ENCODE peak calls at places on chromosomes 11 and 22, in seven cellular contexts. Z, X, T, U, J, G and O are unnamed samples.

GRCh38 chr11:68149417-68149816 is 28.2 kb upstream of the CHKA start:
- DNase-seq in Z (no peak), X (no peak), T (no peak), U (no peak), J (no peak), G (no peak), O (peak; percentile 76)

GRCh38 chr22:50015451-50016307 is 3.1 kb upstream of the IL17REL start:
- DNase-seq in Z (no peak), X (no peak), T (no peak), U (no peak), J (peak; percentile 63), G (peak; percentile 5), O (no peak)

GRCh38 chr11:16286095-16286494 is 70.3 kb downstream of the SOX6 start:
- DNase-seq in Z (no peak), X (no peak), T (peak; percentile 23), U (no peak), J (no peak), G (no peak), O (no peak)

GRCh38 chr22:23772315-23773246 is at the start of gene MMP11:
- DNase-seq in Z (no peak), X (peak; percentile 77), T (no peak), U (peak; percentile 59), J (peak; percentile 90), G (peak; percentile 76), O (no peak)

GRCh38 chr11:15406952-15407351 is 292.2 kb downstream of the INSC start:
- DNase-seq in Z (no peak), X (no peak), T (no peak), U (no peak), J (no peak), G (no peak), O (no peak)

GRCh38 chr11:17513853-17514252 is 30.4 kb downstream of the USH1C start:
- DNase-seq in Z (peak; percentile 31), X (no peak), T (no peak), U (no peak), J (no peak), G (no peak), O (no peak)

GRCh38 chr11:40185793-40186192 is 1273.7 kb downstream of the LRRC4C start:
- DNase-seq in Z (no peak), X (no peak), T (no peak), U (no peak), J (no peak), G (no peak), O (no peak)

GRCh38 chr11:12696911-12697581 is 22.8 kb downstream of the TEAD1 start:
- DNase-seq in Z (peak; percentile 83), X (no peak), T (no peak), U (no peak), J (no peak), G (no peak), O (no peak)

GRCh38 chr22:39103431-39103830 is 6.4 kb downstream of the APOBEC3H start:
- DNase-seq in Z (no peak), X (no peak), T (no peak), U (no peak), J (no peak), G (no peak), O (no peak)

GRCh38 chr22:31490496-31490925 is 869 bp upstream of the EIF4ENIF1 start:
- DNase-seq in Z (peak; percentile 67), X (peak; percentile 86), T (peak; percentile 79), U (peak; percentile 23), J (peak; percentile 90), G (peak; percentile 78), O (peak; percentile 69)

GRCh38 chr22:36317658-36318271 is 64.8 kb downstream of the APOL1 start:
- DNase-seq in Z (peak; percentile 46), X (no peak), T (no peak), U (no peak), J (no peak), G (no peak), O (no peak)
- H3K4me1 ChIP-seq in Z (peaks cover 12% of the 10 kb centered on the region), X (no peaks in the 10 kb centered on the region), T (no peaks in the 10 kb centered on the region), U (no peaks in the 10 kb centered on the region), J (peaks cover 70% of the 10 kb centered on the region), G (peaks cover 5% of the 10 kb centered on the region), O (no peaks in the 10 kb centered on the region)

DNA sequence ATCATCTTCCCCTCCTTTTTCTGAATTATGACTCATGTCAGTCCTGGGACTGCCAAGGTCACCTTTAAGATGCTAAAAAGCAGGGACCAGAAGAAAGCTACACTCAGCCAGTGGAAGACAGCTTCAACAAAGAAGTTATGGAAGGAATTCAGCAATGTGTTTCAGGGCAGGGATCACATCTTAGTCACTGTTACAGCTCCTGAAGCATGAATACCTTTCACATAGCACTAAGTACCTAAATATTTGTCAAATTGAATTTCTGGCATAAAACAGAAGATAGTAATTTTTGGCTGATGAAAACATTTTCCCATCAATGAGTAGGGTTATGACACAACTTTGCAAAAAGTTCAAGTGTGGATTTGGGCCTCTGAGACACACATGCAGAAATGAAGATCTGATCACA is 5.2 kb downstream of the DDB1 start:
- DNase-seq in Z (no peak), X (no peak), T (peak; percentile 57), U (no peak), J (no peak), G (no peak), O (no peak)
- H3K4me1 ChIP-seq in Z (peaks cover 28% of the 10 kb centered on the region), X (no peaks in the 10 kb centered on the region), T (peaks cover 9% of the 10 kb centered on the region), U (peaks cover 5% of the 10 kb centered on the region), J (peaks cover 44% of the 10 kb centered on the region), G (peaks cover 19% of the 10 kb centered on the region), O (peaks cover 7% of the 10 kb centered on the region)

GRCh38 chr11:116830184-116830912 is 641 bp downstream of the APOC3 start:
- DNase-seq in Z (no peak), X (no peak), T (no peak), U (no peak), J (peak; percentile 66), G (no peak), O (no peak)
- H3K4me1 ChIP-seq in Z (peaks cover 2% of the 10 kb centered on the region), X (no peaks in the 10 kb centered on the region), T (peaks cover 6% of the 10 kb centered on the region), U (peaks cover 2% of the 10 kb centered on the region), J (peaks cover 8% of the 10 kb centered on the region), G (peaks cover 6% of the 10 kb centered on the region), O (peaks cover 11% of the 10 kb centered on the region)

GRCh38 chr22:17007852-17008731 is at the start of gene GAB4:
- DNase-seq in Z (no peak), X (no peak), T (no peak), U (no peak), J (peak; percentile 58), G (no peak), O (no peak)

GRCh38 chr22:17007257-17007656 is 765 bp downstream of the GAB4 start:
- DNase-seq in Z (no peak), X (no peak), T (no peak), U (no peak), J (no peak), G (no peak), O (no peak)

GRCh38 chr22:17012267-17012666 is 4.2 kb upstream of the GAB4 start:
- DNase-seq in Z (no peak), X (no peak), T (no peak), U (no peak), J (no peak), G (no peak), O (no peak)

GRCh38 chr22:17013396-17014100 is 5.5 kb upstream of the GAB4 start:
- DNase-seq in Z (peak; percentile 66), X (no peak), T (no peak), U (no peak), J (no peak), G (no peak), O (no peak)

GRCh38 chr22:17009640-17010291 is 1.7 kb upstream of the GAB4 start:
- DNase-seq in Z (no peak), X (no peak), T (no peak), U (no peak), J (no peak), G (no peak), O (no peak)
- H3K4me1 ChIP-seq in Z (peaks cover 22% of the 10 kb centered on the region), X (no peaks in the 10 kb centered on the region), T (no peaks in the 10 kb centered on the region), U (no peaks in the 10 kb centered on the region), J (no peaks in the 10 kb centered on the region), G (no peaks in the 10 kb centered on the region), O (no peaks in the 10 kb centered on the region)

DNA sequence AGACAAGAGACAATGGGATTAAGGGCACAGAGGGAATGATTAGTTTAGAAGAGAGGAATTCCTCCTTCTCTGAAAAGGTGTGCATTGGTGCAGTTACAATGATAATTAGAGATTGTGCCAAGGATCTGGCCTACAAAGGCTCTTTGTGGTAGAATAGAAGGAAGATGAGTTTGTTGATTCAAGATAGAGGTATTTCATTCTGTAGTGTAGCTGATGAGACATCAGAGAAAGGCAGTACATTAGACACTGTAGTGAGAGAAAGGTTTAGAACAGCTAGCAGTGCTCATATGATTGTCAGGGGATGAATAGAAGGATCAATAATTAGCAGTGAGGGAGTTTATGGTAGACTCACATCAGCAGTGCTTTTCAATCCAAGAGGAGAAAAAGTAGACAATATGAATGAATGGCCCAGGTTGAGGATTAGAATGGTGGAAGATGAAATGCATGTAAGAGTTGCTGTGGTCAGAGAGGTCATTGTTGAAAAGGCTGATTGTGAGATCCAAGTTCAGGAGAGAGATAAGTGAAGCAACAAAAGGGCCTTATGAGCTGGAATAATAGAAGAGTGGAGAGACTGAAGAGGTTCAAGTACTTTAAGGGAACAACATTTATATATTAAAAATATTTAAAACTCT is 28.9 kb downstream of the SIK2 start:
- DNase-seq in Z (peak; percentile 43), X (no peak), T (peak; percentile 32), U (no peak), J (no peak), G (no peak), O (no peak)
- H3K4me1 ChIP-seq in Z (peaks cover 64% of the 10 kb centered on the region), X (no peaks in the 10 kb centered on the region), T (peaks cover 14% of the 10 kb centered on the region), U (no peaks in the 10 kb centered on the region), J (peaks cover 7% of the 10 kb centered on the region), G (peaks cover 86% of the 10 kb centered on the region), O (peaks cover 40% of the 10 kb centered on the region)

DNA sequence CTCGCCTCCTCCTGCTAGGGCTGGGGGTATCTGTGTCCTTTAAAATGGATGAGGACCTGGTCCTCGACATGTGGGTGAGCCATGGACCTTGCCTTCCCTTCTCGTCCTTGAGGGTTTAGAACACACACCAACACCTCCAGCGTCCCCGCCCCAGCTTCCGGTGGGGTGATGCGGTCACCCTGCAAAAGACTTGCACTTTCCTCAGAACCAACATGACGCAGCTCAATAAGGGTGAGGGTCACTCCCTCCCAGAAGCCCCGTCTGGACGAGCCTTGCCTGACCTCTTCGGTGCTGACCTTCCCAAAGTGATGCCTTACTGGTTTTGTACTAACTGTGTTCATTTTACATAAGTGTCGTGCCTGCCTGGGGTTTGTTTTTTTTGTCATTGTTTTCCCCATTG is 41.0 kb downstream of the DBX1 start:
- DNase-seq in Z (no peak), X (no peak), T (no peak), U (no peak), J (no peak), G (no peak), O (no peak)
- H3K4me1 ChIP-seq in Z (no peaks in the 10 kb centered on the region), X (no peaks in the 10 kb centered on the region), T (no peaks in the 10 kb centered on the region), U (no peaks in the 10 kb centered on the region), J (no peaks in the 10 kb centered on the region), G (no peaks in the 10 kb centered on the region), O (no peaks in the 10 kb centered on the region)